ENCODE peak calls at places on chromosomes 12 and 14, in nine cellular contexts. One of them, this sample, is unnamed.

GRCh38 chr12:40016960-40017359 is 88.9 kb downstream of the SLC2A13 start:
- DNase-seq in psoas muscle: no peak
- DNase-seq in astrocyte of the cerebellum: no peak
- DNase-seq in A549: peak
- DNase-seq in left ventricle myocardium inferior: no peak
- DNase-seq in heart left ventricle: no peak
- DNase-seq in AG04450: peak
- DNase-seq in body of pancreas: no peak
- DNase-seq in HCT116: no peak
- DNase-seq in this sample: no peak

GRCh38 chr12:63068857-63069442 is 82.1 kb downstream of the AVPR1A start:
- DNase-seq in HCT116: peak
- DNase-seq in heart left ventricle: no peak
- DNase-seq in astrocyte of the cerebellum: peak
- DNase-seq in body of pancreas: peak
- DNase-seq in AG04450: peak
- DNase-seq in left ventricle myocardium inferior: no peak
- DNase-seq in psoas muscle: no peak
- DNase-seq in A549: peak
- DNase-seq in this sample: peak

GRCh38 chr14:102927346-102927877 is 4.9 kb downstream of the AMN start:
- DNase-seq in body of pancreas: no peak
- DNase-seq in HCT116: peak
- DNase-seq in AG04450: no peak
- DNase-seq in astrocyte of the cerebellum: no peak
- DNase-seq in heart left ventricle: no peak
- DNase-seq in A549: no peak
- DNase-seq in left ventricle myocardium inferior: no peak
- DNase-seq in psoas muscle: no peak
- DNase-seq in this sample: no peak

GRCh38 chr12:31238764-31239387 is 87.1 kb downstream of the SINHCAF start:
- DNase-seq in astrocyte of the cerebellum: peak
- DNase-seq in HCT116: peak
- DNase-seq in heart left ventricle: peak
- DNase-seq in left ventricle myocardium inferior: peak
- DNase-seq in psoas muscle: peak
- DNase-seq in AG04450: no peak
- DNase-seq in A549: peak
- DNase-seq in body of pancreas: peak
- DNase-seq in this sample: no peak

GRCh38 chr12:27524839-27525238 is 833 bp downstream of the PPFIBP1 start:
- DNase-seq in left ventricle myocardium inferior: no peak
- DNase-seq in psoas muscle: no peak
- DNase-seq in HCT116: no peak
- DNase-seq in body of pancreas: peak
- DNase-seq in heart left ventricle: no peak
- DNase-seq in astrocyte of the cerebellum: no peak
- DNase-seq in AG04450: no peak
- DNase-seq in A549: peak
- DNase-seq in this sample: no peak

GRCh38 chr12:19048943-19049342 is 80.6 kb upstream of the PLEKHA5 start:
- DNase-seq in left ventricle myocardium inferior: no peak
- DNase-seq in body of pancreas: no peak
- DNase-seq in heart left ventricle: no peak
- DNase-seq in astrocyte of the cerebellum: no peak
- DNase-seq in psoas muscle: no peak
- DNase-seq in HCT116: no peak
- DNase-seq in AG04450: no peak
- DNase-seq in A549: no peak
- DNase-seq in this sample: no peak

GRCh38 chr12:86118161-86118560 is 138.0 kb downstream of the MGAT4C start:
- DNase-seq in HCT116: no peak
- DNase-seq in heart left ventricle: no peak
- DNase-seq in A549: no peak
- DNase-seq in AG04450: no peak
- DNase-seq in left ventricle myocardium inferior: no peak
- DNase-seq in psoas muscle: no peak
- DNase-seq in astrocyte of the cerebellum: no peak
- DNase-seq in body of pancreas: no peak
- DNase-seq in this sample: no peak

GRCh38 chr14:35369701-35370191 is 34.8 kb downstream of the NFKBIA start:
- DNase-seq in A549: peak
- DNase-seq in astrocyte of the cerebellum: no peak
- DNase-seq in AG04450: no peak
- DNase-seq in HCT116: no peak
- DNase-seq in heart left ventricle: no peak
- DNase-seq in body of pancreas: no peak
- DNase-seq in psoas muscle: peak
- DNase-seq in left ventricle myocardium inferior: no peak
- DNase-seq in this sample: no peak

GRCh38 chr14:23610815-23611289 is 25.3 kb upstream of the DHRS2 start:
- DNase-seq in A549: no peak
- DNase-seq in body of pancreas: no peak
- DNase-seq in left ventricle myocardium inferior: no peak
- DNase-seq in psoas muscle: no peak
- DNase-seq in AG04450: no peak
- DNase-seq in HCT116: no peak
- DNase-seq in astrocyte of the cerebellum: no peak
- DNase-seq in heart left ventricle: no peak
- DNase-seq in this sample: no peak

GRCh38 chr12:40892528-40892927 is 200.3 kb downstream of the CNTN1 start:
- DNase-seq in HCT116: no peak
- DNase-seq in AG04450: no peak
- DNase-seq in psoas muscle: no peak
- DNase-seq in astrocyte of the cerebellum: no peak
- DNase-seq in heart left ventricle: no peak
- DNase-seq in A549: no peak
- DNase-seq in left ventricle myocardium inferior: no peak
- DNase-seq in body of pancreas: no peak
- DNase-seq in this sample: no peak

GRCh38 chr12:108722463-108722862 is 8.9 kb downstream of the CORO1C start:
- DNase-seq in heart left ventricle: no peak
- DNase-seq in left ventricle myocardium inferior: no peak
- DNase-seq in HCT116: no peak
- DNase-seq in AG04450: no peak
- DNase-seq in astrocyte of the cerebellum: no peak
- DNase-seq in A549: no peak
- DNase-seq in body of pancreas: no peak
- DNase-seq in psoas muscle: no peak
- DNase-seq in this sample: no peak

GRCh38 chr12:132163911-132164288 is 19.6 kb downstream of the NOC4L start:
- DNase-seq in AG04450: no peak
- DNase-seq in astrocyte of the cerebellum: no peak
- DNase-seq in heart left ventricle: no peak
- DNase-seq in psoas muscle: peak
- DNase-seq in A549: peak
- DNase-seq in HCT116: no peak
- DNase-seq in body of pancreas: no peak
- DNase-seq in left ventricle myocardium inferior: no peak
- DNase-seq in this sample: no peak

GRCh38 chr12:74539765-74540526 is 2.3 kb downstream of the ATXN7L3B start:
- DNase-seq in AG04450: no peak
- DNase-seq in psoas muscle: no peak
- DNase-seq in left ventricle myocardium inferior: no peak
- DNase-seq in HCT116: no peak
- DNase-seq in body of pancreas: no peak
- DNase-seq in A549: no peak
- DNase-seq in astrocyte of the cerebellum: no peak
- DNase-seq in heart left ventricle: no peak
- DNase-seq in this sample: no peak

GRCh38 chr12:113436586-113436985 is 14.4 kb downstream of the SDSL start:
- DNase-seq in astrocyte of the cerebellum: no peak
- DNase-seq in A549: no peak
- DNase-seq in body of pancreas: no peak
- DNase-seq in heart left ventricle: no peak
- DNase-seq in HCT116: no peak
- DNase-seq in psoas muscle: no peak
- DNase-seq in AG04450: no peak
- DNase-seq in left ventricle myocardium inferior: no peak
- DNase-seq in this sample: no peak

GRCh38 chr12:132185698-132186097 is 41.4 kb downstream of the NOC4L start:
- DNase-seq in AG04450: no peak
- DNase-seq in heart left ventricle: no peak
- DNase-seq in HCT116: no peak
- DNase-seq in A549: no peak
- DNase-seq in astrocyte of the cerebellum: no peak
- DNase-seq in body of pancreas: no peak
- DNase-seq in left ventricle myocardium inferior: no peak
- DNase-seq in psoas muscle: no peak
- DNase-seq in this sample: no peak

GRCh38 chr12:79360269-79360668 is 330.5 kb downstream of the PAWR start:
- DNase-seq in body of pancreas: no peak
- DNase-seq in left ventricle myocardium inferior: no peak
- DNase-seq in HCT116: no peak
- DNase-seq in A549: no peak
- DNase-seq in AG04450: no peak
- DNase-seq in psoas muscle: no peak
- DNase-seq in heart left ventricle: no peak
- DNase-seq in astrocyte of the cerebellum: no peak
- DNase-seq in this sample: no peak

GRCh38 chr12:94673951-94674570 is 23.7 kb upstream of the TMCC3 start:
- DNase-seq in left ventricle myocardium inferior: no peak
- DNase-seq in HCT116: no peak
- DNase-seq in astrocyte of the cerebellum: no peak
- DNase-seq in psoas muscle: no peak
- DNase-seq in body of pancreas: no peak
- DNase-seq in A549: no peak
- DNase-seq in AG04450: no peak
- DNase-seq in heart left ventricle: no peak
- DNase-seq in this sample: no peak
- H3K4me3 ChIP-seq in left ventricle myocardium inferior: no peak
- H3K4me3 ChIP-seq in HCT116: no peak
- H3K4me3 ChIP-seq in astrocyte of the cerebellum: no peak
- H3K4me3 ChIP-seq in psoas muscle: no peak
- H3K4me3 ChIP-seq in body of pancreas: no peak
- H3K4me3 ChIP-seq in A549: no peak
- H3K4me3 ChIP-seq in AG04450: no peak
- H3K4me3 ChIP-seq in heart left ventricle: no peak
- H3K4me3 ChIP-seq in this sample: no peak

DNA sequence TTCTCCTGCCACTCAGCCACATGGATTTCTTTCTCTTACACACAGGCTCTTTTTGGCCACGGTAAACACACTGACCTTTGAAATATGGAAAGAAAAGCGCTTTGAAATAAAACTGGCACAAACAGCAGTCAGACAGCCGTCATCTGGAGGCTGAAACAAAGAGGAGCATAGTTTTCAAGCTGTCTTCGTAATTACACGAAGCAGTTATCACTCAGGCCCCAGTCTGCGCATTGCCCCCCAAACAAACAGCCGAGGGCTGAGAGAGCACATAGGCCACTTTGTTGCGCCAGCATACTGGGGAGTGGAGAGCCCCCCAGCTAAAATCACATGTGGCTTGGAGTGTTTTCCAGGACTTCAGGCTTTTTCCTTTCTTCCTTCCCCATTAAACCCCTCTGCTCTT is 142.9 kb upstream of the BTG1 start:
- DNase-seq in HCT116: no peak
- DNase-seq in heart left ventricle: no peak
- DNase-seq in left ventricle myocardium inferior: no peak
- DNase-seq in body of pancreas: no peak
- DNase-seq in A549: no peak
- DNase-seq in AG04450: no peak
- DNase-seq in psoas muscle: no peak
- DNase-seq in astrocyte of the cerebellum: no peak
- DNase-seq in this sample: no peak
- TF ChIP-seq CTCF in HCT116: no peak
- TF ChIP-seq CTCF in heart left ventricle: no peak
- TF ChIP-seq CTCF in left ventricle myocardium inferior: no peak
- TF ChIP-seq CTCF in body of pancreas: no peak
- TF ChIP-seq CTCF in A549: no peak
- TF ChIP-seq CTCF in AG04450: no peak
- TF ChIP-seq CTCF in psoas muscle: no peak
- TF ChIP-seq CTCF in astrocyte of the cerebellum: no peak
- TF ChIP-seq CTCF in this sample: no peak

DNA sequence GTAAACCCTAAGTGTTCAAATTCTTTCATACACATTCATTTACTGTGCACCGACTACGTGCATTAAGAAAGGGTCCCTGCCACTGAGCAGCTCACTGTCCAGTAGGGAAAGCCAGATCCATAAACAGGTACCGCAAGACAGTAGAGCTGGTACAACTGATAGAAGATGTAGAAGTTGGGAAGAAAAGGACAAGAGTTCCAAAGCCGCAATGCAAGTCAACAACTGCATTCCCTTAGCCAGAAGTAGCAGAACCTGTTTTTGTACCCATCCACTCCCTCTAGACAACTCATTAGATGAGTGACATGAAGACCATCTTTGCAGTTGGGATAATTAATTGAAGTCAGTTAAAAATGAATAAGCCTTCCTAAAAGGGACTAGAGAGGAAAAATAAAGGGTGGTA is 1.3 kb downstream of the SENP1 start:
- DNase-seq in heart left ventricle: no peak
- DNase-seq in left ventricle myocardium inferior: no peak
- DNase-seq in AG04450: no peak
- DNase-seq in A549: no peak
- DNase-seq in body of pancreas: no peak
- DNase-seq in HCT116: no peak
- DNase-seq in psoas muscle: no peak
- DNase-seq in astrocyte of the cerebellum: no peak
- DNase-seq in this sample: peak
- H3K4me3 ChIP-seq in heart left ventricle: peak
- H3K4me3 ChIP-seq in left ventricle myocardium inferior: peak
- H3K4me3 ChIP-seq in AG04450: peak
- H3K4me3 ChIP-seq in A549: peak
- H3K4me3 ChIP-seq in body of pancreas: peak
- H3K4me3 ChIP-seq in HCT116: peak
- H3K4me3 ChIP-seq in psoas muscle: peak
- H3K4me3 ChIP-seq in astrocyte of the cerebellum: peak
- H3K4me3 ChIP-seq in this sample: peak

GRCh38 chr12:50595667-50596066 is 90.9 kb downstream of the DIP2B start:
- DNase-seq in AG04450: no peak
- DNase-seq in heart left ventricle: no peak
- DNase-seq in psoas muscle: no peak
- DNase-seq in HCT116: no peak
- DNase-seq in astrocyte of the cerebellum: no peak
- DNase-seq in left ventricle myocardium inferior: no peak
- DNase-seq in body of pancreas: no peak
- DNase-seq in A549: no peak
- DNase-seq in this sample: no peak

GRCh38 chr12:50599366-50600095 is 94.7 kb downstream of the DIP2B start:
- DNase-seq in A549: no peak
- DNase-seq in left ventricle myocardium inferior: no peak
- DNase-seq in astrocyte of the cerebellum: no peak
- DNase-seq in body of pancreas: no peak
- DNase-seq in AG04450: no peak
- DNase-seq in heart left ventricle: no peak
- DNase-seq in HCT116: no peak
- DNase-seq in psoas muscle: no peak
- DNase-seq in this sample: no peak

GRCh38 chr12:50600364-50600763 is 95.6 kb downstream of the DIP2B start:
- DNase-seq in HCT116: no peak
- DNase-seq in left ventricle myocardium inferior: no peak
- DNase-seq in body of pancreas: no peak
- DNase-seq in heart left ventricle: no peak
- DNase-seq in psoas muscle: no peak
- DNase-seq in astrocyte of the cerebellum: no peak
- DNase-seq in AG04450: no peak
- DNase-seq in A549: no peak
- DNase-seq in this sample: no peak

GRCh38 chr12:50598321-50598862 is 93.6 kb downstream of the DIP2B start:
- DNase-seq in AG04450: no peak
- DNase-seq in A549: no peak
- DNase-seq in HCT116: no peak
- DNase-seq in body of pancreas: no peak
- DNase-seq in astrocyte of the cerebellum: no peak
- DNase-seq in heart left ventricle: no peak
- DNase-seq in left ventricle myocardium inferior: no peak
- DNase-seq in psoas muscle: no peak
- DNase-seq in this sample: no peak

GRCh38 chr12:50597200-50598195 is 92.7 kb downstream of the DIP2B start:
- DNase-seq in AG04450: no peak
- DNase-seq in astrocyte of the cerebellum: no peak
- DNase-seq in HCT116: peak
- DNase-seq in heart left ventricle: no peak
- DNase-seq in psoas muscle: no peak
- DNase-seq in body of pancreas: no peak
- DNase-seq in left ventricle myocardium inferior: no peak
- DNase-seq in A549: peak
- DNase-seq in this sample: no peak
- TF ChIP-seq CTCF in AG04450: no peak
- TF ChIP-seq CTCF in astrocyte of the cerebellum: peak
- TF ChIP-seq CTCF in HCT116: no peak
- TF ChIP-seq CTCF in heart left ventricle: no peak
- TF ChIP-seq CTCF in psoas muscle: no peak
- TF ChIP-seq CTCF in body of pancreas: no peak
- TF ChIP-seq CTCF in left ventricle myocardium inferior: no peak
- TF ChIP-seq CTCF in A549: no peak
- TF ChIP-seq CTCF in this sample: no peak

This sample was measured in LNCaP clone FGC.